ENCODE peak calls at places on chromosomes 2 and 18, in seven cellular contexts. I, C, V, B, Q, J and Y are unnamed samples.

GRCh38 chr18:78922856-78923255 is 56.8 kb upstream of the SALL3 start:
- DNase-seq in I (no peak), C (no peak), V (no peak), B (no peak), Q (no peak), J (no peak), Y (no peak)

GRCh38 chr2:218345491-218346176 is 11.0 kb upstream of the CATIP start:
- DNase-seq in I (no peak), C (no peak), V (no peak), B (no peak), Q (no peak), J (peak), Y (no peak)

GRCh38 chr2:42101641-42102605 is 54.1 kb downstream of the PKDCC start:
- DNase-seq in I (peak), C (peak), V (peak), B (peak), Q (peak), J (no peak), Y (peak)

GRCh38 chr18:61756244-61756643 is 136.6 kb downstream of the RNF152 start:
- DNase-seq in I (no peak), C (no peak), V (no peak), B (no peak), Q (no peak), J (no peak), Y (no peak)

GRCh38 chr2:70946832-70947442 is 11.2 kb downstream of the ATP6V1B1 start:
- DNase-seq in I (peak), C (peak), V (peak), B (peak), Q (peak), J (no peak), Y (peak)

GRCh38 chr18:23377669-23378469 is 75.2 kb upstream of the RIOK3 start:
- DNase-seq in I (no peak), C (peak), V (no peak), B (peak), Q (no peak), J (no peak), Y (no peak)

GRCh38 chr2:129699781-129700573 is 279.5 kb upstream of the RAB6C start:
- DNase-seq in I (no peak), C (no peak), V (no peak), B (no peak), Q (no peak), J (no peak), Y (no peak)

GRCh38 chr2:51722311-51722710 is 690.4 kb upstream of the NRXN1 start:
- DNase-seq in I (no peak), C (peak), V (no peak), B (peak), Q (no peak), J (no peak), Y (no peak)

GRCh38 chr2:26191316-26192159 is 18.6 kb downstream of the GAREM2 start:
- DNase-seq in I (peak), C (no peak), V (no peak), B (no peak), Q (no peak), J (no peak), Y (no peak)

GRCh38 chr2:96259497-96259921 is 6.3 kb downstream of the TMEM127 start:
- DNase-seq in I (peak), C (no peak), V (no peak), B (no peak), Q (no peak), J (no peak), Y (peak)

GRCh38 chr2:27638023-27638637 is 9.3 kb downstream of the GPN1 start:
- DNase-seq in I (no peak), C (peak), V (no peak), B (peak), Q (no peak), J (no peak), Y (no peak)

GRCh38 chr2:169732583-169733358 is 861 bp upstream of the KLHL23 start:
- DNase-seq in I (no peak), C (no peak), V (no peak), B (no peak), Q (no peak), J (no peak), Y (peak)